ENCODE peak calls at places on chromosomes 12 and 14, in seven cellular contexts. F is PC-9; O is stimulated activated CD8-positive, alpha-beta memory T cell treated with anti-CD3 and anti-CD28 coated beads, Interleukin-4, amount 100 ng/mL, for 24 hours; Q is lower leg skin; M is activated CD4-positive, alpha-beta memory T cell treated with anti-CD3 and anti-CD28 coated beads, Interleukin-2, amount 10 ng/mL, durations not matched to agents 7 days and 5 days; D is GM10248; K is cardiac muscle cell. J is an unnamed sample.

GRCh38 chr12:57694459-57695019 is 607 bp downstream of the OS9 start:
- DNase-seq in F (no peak), O (no peak), Q (no peak), M (no peak), D (no peak), K (peak; percentile 4), J (no peak)

GRCh38 chr12:78330131-78330530 is 499.4 kb downstream of the NAV3 start:
- DNase-seq in F (no peak), O (no peak), Q (no peak), M (no peak), D (no peak), K (no peak), J (no peak)

GRCh38 chr12:29455087-29455486 is 42.4 kb downstream of the OVCH1 start:
- DNase-seq in F (no peak), O (no peak), Q (no peak), M (no peak), D (no peak), K (no peak), J (no peak)

GRCh38 chr14:68143341-68143807 is 323.8 kb downstream of the RAD51B start:
- DNase-seq in F (no peak), O (no peak), Q (peak; percentile 90), M (no peak), D (no peak), K (peak; percentile 96), J (peak; percentile 87)

GRCh38 chr12:121764808-121765207 is 28.7 kb downstream of the RHOF start:
- DNase-seq in F (no peak), O (no peak), Q (no peak), M (no peak), D (no peak), K (no peak), J (no peak)

GRCh38 chr12:79873223-79873622 is 61.7 kb downstream of the PPP1R12A start:
- DNase-seq in F (no peak), O (no peak), Q (no peak), M (no peak), D (no peak), K (no peak), J (no peak)

GRCh38 chr12:60335765-60336164 is 739.9 kb downstream of the SLC16A7 start:
- DNase-seq in F (no peak), O (no peak), Q (no peak), M (no peak), D (no peak), K (peak; percentile 24), J (no peak)

GRCh38 chr12:106297681-106298080 is 4.9 kb upstream of the TCP11L2 start:
- DNase-seq in F (no peak), O (no peak), Q (no peak), M (no peak), D (no peak), K (no peak), J (no peak)

GRCh38 chr14:55532645-55533309 is 47.2 kb upstream of the KTN1 start:
- DNase-seq in F (no peak), O (no peak), Q (no peak), M (no peak), D (no peak), K (no peak), J (no peak)

GRCh38 chr14:34297786-34298520 is 164.1 kb downstream of the SPTSSA start:
- DNase-seq in F (peak; percentile 1), O (no peak), Q (no peak), M (no peak), D (no peak), K (no peak), J (no peak)

GRCh38 chr12:3214508-3215365 is 137.6 kb downstream of the TSPAN9 start:
- DNase-seq in F (no peak), O (no peak), Q (no peak), M (no peak), D (no peak), K (no peak), J (no peak)

GRCh38 chr14:33642080-33642479 is 308.8 kb downstream of the EGLN3 start:
- DNase-seq in F (no peak), O (no peak), Q (no peak), M (no peak), D (no peak), K (no peak), J (no peak)